ENCODE peak calls at places on chromosome 15, in eight cellular contexts. One of them, this sample, is unnamed.

GRCh38 chr15:65060641-65061397 is 7.0 kb downstream of the RASL12 start:
- DNase-seq in activated T-cell treated with anti-CD3 and anti-CD28 coated beads, Interleukin-2, amount 50 U/mL, for 4 hours: no peak
- DNase-seq in central memory CD4-positive, alpha-beta T cell: no peak
- DNase-seq in brain microvascular endothelial cell: no peak
- DNase-seq in spleen: peak; percentile 44
- DNase-seq in A172: no peak
- DNase-seq in caudate nucleus: peak; percentile 59
- DNase-seq in GM12891: no peak
- DNase-seq in this sample: no peak

GRCh38 chr15:96327155-96327741 is 3.3 kb upstream of the NR2F2 start:
- DNase-seq in central memory CD4-positive, alpha-beta T cell: no peak
- DNase-seq in caudate nucleus: no peak
- DNase-seq in activated T-cell treated with anti-CD3 and anti-CD28 coated beads, Interleukin-2, amount 50 U/mL, for 4 hours: no peak
- DNase-seq in A172: peak; percentile 82
- DNase-seq in GM12891: no peak
- DNase-seq in brain microvascular endothelial cell: peak; percentile 72
- DNase-seq in spleen: no peak
- DNase-seq in this sample: no peak

GRCh38 chr15:70090436-70091291 is 7.1 kb downstream of the TLE3 start:
- DNase-seq in GM12891: no peak
- DNase-seq in central memory CD4-positive, alpha-beta T cell: no peak
- DNase-seq in activated T-cell treated with anti-CD3 and anti-CD28 coated beads, Interleukin-2, amount 50 U/mL, for 4 hours: no peak
- DNase-seq in spleen: no peak
- DNase-seq in A172: no peak
- DNase-seq in brain microvascular endothelial cell: no peak
- DNase-seq in caudate nucleus: no peak
- DNase-seq in this sample: no peak

GRCh38 chr15:96232335-96232734 is 98.2 kb upstream of the NR2F2 start:
- DNase-seq in activated T-cell treated with anti-CD3 and anti-CD28 coated beads, Interleukin-2, amount 50 U/mL, for 4 hours: no peak
- DNase-seq in A172: no peak
- DNase-seq in caudate nucleus: no peak
- DNase-seq in GM12891: no peak
- DNase-seq in central memory CD4-positive, alpha-beta T cell: no peak
- DNase-seq in brain microvascular endothelial cell: no peak
- DNase-seq in spleen: no peak
- DNase-seq in this sample: no peak

GRCh38 chr15:48191574-48192225 is at the start of gene CTXN2:
- DNase-seq in central memory CD4-positive, alpha-beta T cell: no peak
- DNase-seq in spleen: no peak
- DNase-seq in A172: no peak
- DNase-seq in brain microvascular endothelial cell: no peak
- DNase-seq in caudate nucleus: no peak
- DNase-seq in GM12891: no peak
- DNase-seq in activated T-cell treated with anti-CD3 and anti-CD28 coated beads, Interleukin-2, amount 50 U/mL, for 4 hours: no peak
- DNase-seq in this sample: no peak

GRCh38 chr15:88989578-88989977 is 76.4 kb upstream of the MFGE8 start:
- DNase-seq in central memory CD4-positive, alpha-beta T cell: no peak
- DNase-seq in caudate nucleus: no peak
- DNase-seq in GM12891: no peak
- DNase-seq in spleen: no peak
- DNase-seq in activated T-cell treated with anti-CD3 and anti-CD28 coated beads, Interleukin-2, amount 50 U/mL, for 4 hours: no peak
- DNase-seq in brain microvascular endothelial cell: peak; percentile 64
- DNase-seq in A172: peak; percentile 63
- DNase-seq in this sample: no peak

GRCh38 chr15:101625169-101625568 is 27.0 kb downstream of the TM2D3 start:
- DNase-seq in caudate nucleus: no peak
- DNase-seq in activated T-cell treated with anti-CD3 and anti-CD28 coated beads, Interleukin-2, amount 50 U/mL, for 4 hours: no peak
- DNase-seq in A172: no peak
- DNase-seq in GM12891: no peak
- DNase-seq in central memory CD4-positive, alpha-beta T cell: no peak
- DNase-seq in brain microvascular endothelial cell: no peak
- DNase-seq in spleen: no peak
- DNase-seq in this sample: no peak

GRCh38 chr15:76209948-76210347 is 101.3 kb downstream of the ETFA start:
- DNase-seq in A172: peak; percentile 24
- DNase-seq in central memory CD4-positive, alpha-beta T cell: no peak
- DNase-seq in activated T-cell treated with anti-CD3 and anti-CD28 coated beads, Interleukin-2, amount 50 U/mL, for 4 hours: no peak
- DNase-seq in spleen: no peak
- DNase-seq in brain microvascular endothelial cell: no peak
- DNase-seq in caudate nucleus: no peak
- DNase-seq in GM12891: no peak
- DNase-seq in this sample: no peak

GRCh38 chr15:84827246-84827645 is 10.1 kb downstream of the ALPK3 start:
- DNase-seq in spleen: no peak
- DNase-seq in central memory CD4-positive, alpha-beta T cell: no peak
- DNase-seq in caudate nucleus: no peak
- DNase-seq in brain microvascular endothelial cell: no peak
- DNase-seq in A172: no peak
- DNase-seq in activated T-cell treated with anti-CD3 and anti-CD28 coated beads, Interleukin-2, amount 50 U/mL, for 4 hours: no peak
- DNase-seq in GM12891: no peak
- DNase-seq in this sample: no peak

GRCh38 chr15:90449206-90449735 is 61.2 kb downstream of the IQGAP1 start:
- DNase-seq in spleen: no peak
- DNase-seq in GM12891: no peak
- DNase-seq in caudate nucleus: no peak
- DNase-seq in A172: no peak
- DNase-seq in central memory CD4-positive, alpha-beta T cell: no peak
- DNase-seq in activated T-cell treated with anti-CD3 and anti-CD28 coated beads, Interleukin-2, amount 50 U/mL, for 4 hours: no peak
- DNase-seq in brain microvascular endothelial cell: peak; percentile 40
- DNase-seq in this sample: no peak

GRCh38 chr15:83443076-83443847 is 3.9 kb upstream of the SH3GL3 start:
- DNase-seq in GM12891: no peak
- DNase-seq in caudate nucleus: no peak
- DNase-seq in activated T-cell treated with anti-CD3 and anti-CD28 coated beads, Interleukin-2, amount 50 U/mL, for 4 hours: no peak
- DNase-seq in A172: no peak
- DNase-seq in spleen: no peak
- DNase-seq in central memory CD4-positive, alpha-beta T cell: no peak
- DNase-seq in brain microvascular endothelial cell: no peak
- DNase-seq in this sample: no peak

GRCh38 chr15:33910741-33911140 is 57.6 kb upstream of the CHRM5 start:
- DNase-seq in GM12891: no peak
- DNase-seq in central memory CD4-positive, alpha-beta T cell: no peak
- DNase-seq in A172: peak; percentile 42
- DNase-seq in brain microvascular endothelial cell: peak; percentile 10
- DNase-seq in activated T-cell treated with anti-CD3 and anti-CD28 coated beads, Interleukin-2, amount 50 U/mL, for 4 hours: no peak
- DNase-seq in caudate nucleus: no peak
- DNase-seq in spleen: no peak
- DNase-seq in this sample: no peak

GRCh38 chr15:88249220-88249619 is 7.3 kb downstream of the NTRK3 start:
- DNase-seq in central memory CD4-positive, alpha-beta T cell: no peak
- DNase-seq in GM12891: no peak
- DNase-seq in A172: no peak
- DNase-seq in caudate nucleus: no peak
- DNase-seq in spleen: no peak
- DNase-seq in activated T-cell treated with anti-CD3 and anti-CD28 coated beads, Interleukin-2, amount 50 U/mL, for 4 hours: no peak
- DNase-seq in brain microvascular endothelial cell: no peak
- DNase-seq in this sample: no peak

GRCh38 chr15:75371901-75372688 is 3.7 kb upstream of the MAN2C1 start:
- DNase-seq in brain microvascular endothelial cell: no peak
- DNase-seq in spleen: no peak
- DNase-seq in activated T-cell treated with anti-CD3 and anti-CD28 coated beads, Interleukin-2, amount 50 U/mL, for 4 hours: no peak
- DNase-seq in caudate nucleus: no peak
- DNase-seq in A172: no peak
- DNase-seq in GM12891: no peak
- DNase-seq in central memory CD4-positive, alpha-beta T cell: no peak
- DNase-seq in this sample: no peak

GRCh38 chr15:64089553-64090280 is 3.9 kb downstream of the CIAO2A start:
- DNase-seq in A172: no peak
- DNase-seq in activated T-cell treated with anti-CD3 and anti-CD28 coated beads, Interleukin-2, amount 50 U/mL, for 4 hours: no peak
- DNase-seq in caudate nucleus: no peak
- DNase-seq in GM12891: peak; percentile 26
- DNase-seq in central memory CD4-positive, alpha-beta T cell: no peak
- DNase-seq in brain microvascular endothelial cell: no peak
- DNase-seq in spleen: no peak
- DNase-seq in this sample: peak; percentile 27

GRCh38 chr15:94844533-94845390 is 613.4 kb downstream of the MCTP2 start:
- DNase-seq in brain microvascular endothelial cell: peak; percentile 33
- DNase-seq in spleen: peak; percentile 88
- DNase-seq in central memory CD4-positive, alpha-beta T cell: no peak
- DNase-seq in caudate nucleus: no peak
- DNase-seq in activated T-cell treated with anti-CD3 and anti-CD28 coated beads, Interleukin-2, amount 50 U/mL, for 4 hours: no peak
- DNase-seq in GM12891: no peak
- DNase-seq in A172: no peak
- DNase-seq in this sample: no peak

GRCh38 chr15:68449389-68449788 is 17.4 kb upstream of the ITGA11 start:
- DNase-seq in brain microvascular endothelial cell: no peak
- DNase-seq in A172: no peak
- DNase-seq in caudate nucleus: no peak
- DNase-seq in central memory CD4-positive, alpha-beta T cell: no peak
- DNase-seq in activated T-cell treated with anti-CD3 and anti-CD28 coated beads, Interleukin-2, amount 50 U/mL, for 4 hours: no peak
- DNase-seq in spleen: no peak
- DNase-seq in GM12891: no peak
- DNase-seq in this sample: no peak

GRCh38 chr15:90211440-90212168 is 10.5 kb downstream of the SEMA4B start:
- DNase-seq in caudate nucleus: no peak
- DNase-seq in GM12891: no peak
- DNase-seq in activated T-cell treated with anti-CD3 and anti-CD28 coated beads, Interleukin-2, amount 50 U/mL, for 4 hours: no peak
- DNase-seq in A172: peak; percentile 93
- DNase-seq in brain microvascular endothelial cell: peak; percentile 47
- DNase-seq in central memory CD4-positive, alpha-beta T cell: no peak
- DNase-seq in spleen: peak; percentile 84
- DNase-seq in this sample: no peak

GRCh38 chr15:41917767-41918430 is 24.0 kb upstream of the SPTBN5 start:
- DNase-seq in central memory CD4-positive, alpha-beta T cell: no peak
- DNase-seq in spleen: peak; percentile 49
- DNase-seq in activated T-cell treated with anti-CD3 and anti-CD28 coated beads, Interleukin-2, amount 50 U/mL, for 4 hours: no peak
- DNase-seq in caudate nucleus: no peak
- DNase-seq in A172: peak; percentile 78
- DNase-seq in GM12891: no peak
- DNase-seq in brain microvascular endothelial cell: peak; percentile 77
- DNase-seq in this sample: no peak